ENCODE peak calls at places on chromosomes 6 and 20, in eight cellular contexts. R is dorsolateral prefrontal cortex; A is pancreas; L is CD4-positive, alpha-beta T cell; Y is heart right ventricle; T is neural progenitor cell; I is NB4; V is astrocyte. G is an unnamed sample.

GRCh38 chr6:110514818-110515217 is 38.4 kb upstream of the SLC22A16 start:
- DNase-seq in R (no peak), A (no peak), L (no peak), Y (no peak), T (no peak), I (peak), V (no peak), G (no peak)

GRCh38 chr6:151044465-151045441 is 179.3 kb downstream of the MTHFD1L start:
- DNase-seq in R (no peak), A (peak), L (no peak), Y (peak), T (peak), I (no peak), V (peak), G (no peak)

GRCh38 chr6:393391-394221 is 2.1 kb downstream of the IRF4 start:
- DNase-seq in R (no peak), A (no peak), L (no peak), Y (no peak), T (peak), I (no peak), V (no peak), G (no peak)

GRCh38 chr6:130603391-130603790 is 223.8 kb upstream of the SMLR1 start:
- DNase-seq in R (no peak), A (no peak), L (no peak), Y (no peak), T (no peak), I (no peak), V (no peak), G (no peak)

GRCh38 chr6:6656287-6656686 is 67.8 kb downstream of the LY86 start:
- DNase-seq in R (no peak), A (no peak), L (no peak), Y (peak), T (no peak), I (no peak), V (no peak), G (no peak)

GRCh38 chr6:165478581-165478980 is 169.2 kb upstream of the C6orf118 start:
- DNase-seq in R (no peak), A (no peak), L (no peak), Y (no peak), T (peak), I (no peak), V (no peak), G (no peak)

GRCh38 chr6:9830808-9831207 is 584.1 kb downstream of the TFAP2A start:
- DNase-seq in R (no peak), A (no peak), L (no peak), Y (no peak), T (no peak), I (no peak), V (peak), G (no peak)

GRCh38 chr6:125749112-125749863 is at the start of gene HEY2:
- DNase-seq in R (peak), A (peak), L (peak), Y (peak), T (peak), I (peak), V (peak), G (peak)

GRCh38 chr6:47919875-47920274 is 138.0 kb downstream of the OPN5 start:
- DNase-seq in R (no peak), A (no peak), L (no peak), Y (no peak), T (no peak), I (no peak), V (no peak), G (no peak)

GRCh38 chr6:41257369-41258195 is 28.9 kb downstream of the TREM1 start:
- DNase-seq in R (no peak), A (no peak), L (no peak), Y (peak), T (no peak), I (no peak), V (peak), G (no peak)

GRCh38 chr20:1299522-1299921 is 29.4 kb downstream of the SDCBP2 start:
- DNase-seq in R (no peak), A (no peak), L (peak), Y (no peak), T (peak), I (peak), V (no peak), G (no peak)

GRCh38 chr6:44060622-44061374 is 66.5 kb downstream of the MRPL14 start:
- DNase-seq in R (no peak), A (peak), L (no peak), Y (no peak), T (no peak), I (no peak), V (no peak), G (no peak)

GRCh38 chr20:16271450-16271849 is 301.8 kb downstream of the KIF16B start:
- DNase-seq in R (no peak), A (no peak), L (no peak), Y (no peak), T (no peak), I (no peak), V (no peak), G (no peak)

GRCh38 chr6:158211273-158212055 is 43.3 kb downstream of the GTF2H5 start:
- DNase-seq in R (no peak), A (no peak), L (no peak), Y (no peak), T (no peak), I (no peak), V (peak), G (no peak)

GRCh38 chr6:157709514-157709913 is 113.5 kb upstream of the SNX9 start:
- DNase-seq in R (no peak), A (no peak), L (no peak), Y (no peak), T (no peak), I (no peak), V (no peak), G (no peak)

GRCh38 chr6:168851460-168852103 is 402.1 kb downstream of the THBS2 start:
- DNase-seq in R (no peak), A (no peak), L (no peak), Y (no peak), T (no peak), I (no peak), V (no peak), G (no peak)

GRCh38 chr6:145820000-145820399 is 5.4 kb upstream of the FBXO30 start:
- DNase-seq in R (no peak), A (no peak), L (no peak), Y (no peak), T (no peak), I (no peak), V (no peak), G (no peak)

GRCh38 chr6:145199961-145200360 is 535.4 kb downstream of the EPM2A start:
- DNase-seq in R (no peak), A (no peak), L (no peak), Y (no peak), T (no peak), I (no peak), V (peak), G (no peak)

GRCh38 chr6:16450821-16451220 is 212.4 kb downstream of the GMPR start:
- DNase-seq in R (no peak), A (no peak), L (no peak), Y (no peak), T (no peak), I (no peak), V (peak), G (no peak)

GRCh38 chr6:131937703-131938631 is 13.2 kb downstream of the CCN2 start:
- DNase-seq in R (no peak), A (no peak), L (no peak), Y (no peak), T (no peak), I (no peak), V (peak), G (no peak)

GRCh38 chr6:28683945-28684538 is 158.4 kb downstream of the GPX5 start:
- DNase-seq in R (no peak), A (no peak), L (no peak), Y (no peak), T (peak), I (peak), V (peak), G (no peak)

GRCh38 chr20:16806886-16807285 is 58.7 kb downstream of the OTOR start:
- DNase-seq in R (no peak), A (no peak), L (no peak), Y (no peak), T (no peak), I (no peak), V (peak), G (no peak)

GRCh38 chr20:61356171-61356570 is 104.1 kb downstream of the CDH4 start:
- DNase-seq in R (no peak), A (no peak), L (no peak), Y (no peak), T (no peak), I (no peak), V (no peak), G (no peak)

GRCh38 chr6:168524644-168525043 is 83.7 kb downstream of the SMOC2 start:
- DNase-seq in R (no peak), A (no peak), L (no peak), Y (no peak), T (peak), I (no peak), V (no peak), G (no peak)

GRCh38 chr6:125611573-125612399 is 137.6 kb upstream of the HEY2 start:
- DNase-seq in R (no peak), A (no peak), L (no peak), Y (peak), T (peak), I (no peak), V (peak), G (no peak)

GRCh38 chr20:18279231-18279630 is 9.1 kb upstream of the ZNF133 start:
- DNase-seq in R (no peak), A (no peak), L (no peak), Y (no peak), T (no peak), I (peak), V (no peak), G (no peak)

GRCh38 chr6:83114164-83114563 is 46.7 kb downstream of the DOP1A start:
- DNase-seq in R (no peak), A (no peak), L (no peak), Y (no peak), T (no peak), I (no peak), V (peak), G (no peak)

GRCh38 chr20:59720013-59720412 is 115.7 kb downstream of the PHACTR3 start:
- DNase-seq in R (no peak), A (no peak), L (no peak), Y (no peak), T (no peak), I (no peak), V (no peak), G (no peak)

GRCh38 chr6:27810768-27811298 is 101.4 kb downstream of the OR2B2 start:
- DNase-seq in R (no peak), A (no peak), L (no peak), Y (no peak), T (no peak), I (no peak), V (no peak), G (no peak)

GRCh38 chr6:37732688-37733087 is 35.0 kb upstream of the MDGA1 start:
- DNase-seq in R (no peak), A (no peak), L (no peak), Y (no peak), T (no peak), I (no peak), V (no peak), G (no peak)

GRCh38 chr6:86122086-86122485 is 479.4 kb upstream of the SYNCRIP start:
- DNase-seq in R (no peak), A (no peak), L (no peak), Y (no peak), T (no peak), I (no peak), V (no peak), G (no peak)

GRCh38 chr20:25224941-25225340 is 22.9 kb upstream of the PYGB start:
- DNase-seq in R (no peak), A (peak), L (no peak), Y (no peak), T (no peak), I (no peak), V (no peak), G (no peak)

GRCh38 chr20:25221592-25222460 is 26.1 kb upstream of the PYGB start:
- DNase-seq in R (no peak), A (no peak), L (no peak), Y (peak), T (no peak), I (no peak), V (no peak), G (no peak)

GRCh38 chr20:25223765-25224720 is 23.8 kb upstream of the PYGB start:
- DNase-seq in R (no peak), A (peak), L (no peak), Y (no peak), T (no peak), I (no peak), V (no peak), G (no peak)

GRCh38 chr20:25222461-25223178 is 25.3 kb upstream of the PYGB start:
- DNase-seq in R (no peak), A (peak), L (no peak), Y (no peak), T (no peak), I (peak), V (no peak), G (no peak)

DNA sequence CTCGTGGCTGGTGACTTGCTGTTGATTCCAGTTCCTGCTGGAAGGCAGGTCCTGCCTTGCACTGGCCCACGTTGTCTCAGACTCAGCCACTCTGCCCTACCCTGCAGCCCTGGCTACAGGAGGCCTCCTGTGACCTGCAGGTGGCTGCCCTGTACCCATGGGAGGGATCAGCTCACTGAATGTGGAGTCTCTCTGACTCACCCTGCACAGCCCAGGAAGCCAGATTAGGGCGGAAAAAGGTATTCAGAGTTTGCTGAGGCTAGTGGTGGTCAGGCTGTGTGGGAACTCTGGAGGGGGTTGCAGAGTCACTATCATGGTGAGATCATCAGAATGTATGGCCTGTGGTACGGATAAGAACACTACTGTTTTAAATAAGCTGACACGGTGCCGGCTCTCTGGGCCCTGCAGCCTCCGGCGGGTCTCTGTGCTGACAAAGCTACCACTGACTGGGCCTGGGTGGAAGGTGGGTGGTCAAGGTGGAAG is 24.7 kb upstream of the PYGB start:
- DNase-seq in R (no peak), A (no peak), L (no peak), Y (no peak), T (peak), I (peak), V (peak), G (no peak)
- TF ChIP-seq CTCF in R (no peak), A (no peak), L (no peak), Y (no peak), T (no peak), I (no peak), V (no peak), G (no peak)

DNA sequence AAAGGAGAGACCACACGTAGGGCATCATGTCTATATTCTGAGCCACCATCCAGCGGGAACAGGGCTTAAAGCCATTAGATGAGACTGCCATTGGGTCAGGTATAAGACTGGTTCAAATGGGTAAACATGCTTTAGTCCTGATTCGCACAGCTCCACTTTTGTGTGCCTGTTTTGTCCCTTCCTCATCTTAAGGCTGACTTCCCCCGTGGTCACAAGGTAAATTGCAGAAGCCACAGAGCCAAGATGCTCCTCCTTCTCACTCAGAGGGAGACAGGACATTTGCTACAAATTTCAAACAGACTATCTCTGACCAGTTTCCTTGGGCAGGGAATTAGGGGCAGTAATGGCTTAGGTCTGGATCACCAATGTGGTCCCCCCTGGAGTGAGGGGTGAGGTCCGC is 11.4 kb upstream of the IFNGR1 start:
- DNase-seq in R (no peak), A (no peak), L (no peak), Y (no peak), T (no peak), I (peak), V (no peak), G (no peak)
- TF ChIP-seq CTCF in R (no peak), A (no peak), L (no peak), Y (no peak), T (no peak), I (no peak), V (no peak), G (no peak)

GRCh38 chr6:34788111-34788510 is 3.8 kb upstream of the BLTP3A start:
- DNase-seq in R (no peak), A (no peak), L (no peak), Y (no peak), T (no peak), I (no peak), V (no peak), G (no peak)

GRCh38 chr6:34793877-34794276 is 2.0 kb downstream of the BLTP3A start:
- DNase-seq in R (no peak), A (no peak), L (no peak), Y (no peak), T (no peak), I (no peak), V (no peak), G (no peak)

GRCh38 chr6:34792605-34793500 is 970 bp downstream of the BLTP3A start:
- DNase-seq in R (no peak), A (no peak), L (no peak), Y (peak), T (peak), I (peak), V (peak), G (peak)

GRCh38 chr6:34791842-34792604 is at the start of gene BLTP3A:
- DNase-seq in R (peak), A (peak), L (peak), Y (peak), T (peak), I (peak), V (peak), G (peak)

GRCh38 chr6:34791164-34791841 is 580 bp upstream of the BLTP3A start:
- DNase-seq in R (peak), A (peak), L (peak), Y (peak), T (peak), I (peak), V (peak), G (peak)
- TF ChIP-seq CTCF in R (peak), A (no peak), L (peak), Y (peak), T (peak), I (peak), V (no peak), G (no peak)

GRCh38 chr6:56571605-56572004 is 71.1 kb downstream of the DST start:
- DNase-seq in R (no peak), A (no peak), L (no peak), Y (no peak), T (no peak), I (no peak), V (no peak), G (no peak)

GRCh38 chr6:56574292-56574691 is 68.4 kb downstream of the DST start:
- DNase-seq in R (no peak), A (no peak), L (no peak), Y (no peak), T (no peak), I (no peak), V (no peak), G (no peak)

GRCh38 chr6:56573624-56574023 is 69.1 kb downstream of the DST start:
- DNase-seq in R (no peak), A (no peak), L (no peak), Y (no peak), T (no peak), I (no peak), V (no peak), G (no peak)

GRCh38 chr6:56573142-56573541 is 69.5 kb downstream of the DST start:
- DNase-seq in R (no peak), A (no peak), L (no peak), Y (no peak), T (peak), I (no peak), V (no peak), G (no peak)

GRCh38 chr6:56570434-56571359 is 72.0 kb downstream of the DST start:
- DNase-seq in R (no peak), A (no peak), L (no peak), Y (no peak), T (no peak), I (peak), V (peak), G (no peak)
- TF ChIP-seq CTCF in R (peak), A (peak), L (peak), Y (peak), T (peak), I (peak), V (peak), G (peak)

DNA sequence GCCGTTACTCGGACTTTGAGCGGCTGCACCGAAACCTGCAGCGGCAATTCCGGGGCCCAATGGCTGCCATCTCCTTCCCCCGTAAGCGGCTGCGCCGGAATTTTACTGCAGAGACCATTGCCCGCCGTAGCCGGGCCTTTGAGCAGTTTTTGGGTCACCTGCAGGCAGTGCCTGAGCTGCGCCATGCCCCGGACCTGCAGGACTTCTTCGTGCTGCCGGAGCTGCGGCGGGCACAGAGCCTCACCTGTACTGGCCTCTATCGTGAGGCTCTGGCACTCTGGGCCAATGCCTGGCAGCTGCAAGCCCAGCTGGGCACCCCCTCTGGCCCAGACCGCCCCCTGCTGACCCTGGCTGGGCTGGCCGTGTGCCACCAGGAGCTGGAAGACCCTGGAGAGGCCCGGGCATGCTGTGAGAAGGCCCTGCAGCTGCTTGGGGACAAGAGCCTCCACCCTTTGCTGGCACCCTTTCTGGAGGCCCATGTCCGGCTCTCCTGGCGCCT is 7.2 kb downstream of the SNX21 start:
- DNase-seq in R (no peak), A (peak), L (no peak), Y (no peak), T (no peak), I (no peak), V (no peak), G (no peak)
- TF ChIP-seq CTCF in R (no peak), A (no peak), L (no peak), Y (no peak), T (no peak), I (no peak), V (no peak), G (no peak)

GRCh38 chr6:122184260-122184934 is 215.1 kb upstream of the HSF2 start:
- DNase-seq in R (no peak), A (no peak), L (no peak), Y (no peak), T (peak), I (peak), V (peak), G (no peak)
- TF ChIP-seq CTCF in R (peak), A (no peak), L (no peak), Y (peak), T (peak), I (peak), V (peak), G (no peak)

GRCh38 chr20:33686008-33686983 is at the start of gene E2F1:
- DNase-seq in R (peak), A (peak), L (peak), Y (peak), T (peak), I (peak), V (peak), G (peak)
- TF ChIP-seq CTCF in R (peak), A (no peak), L (peak), Y (peak), T (peak), I (no peak), V (no peak), G (peak)

GRCh38 chr20:20710847-20711315 is 1.6 kb downstream of the RALGAPA2 start:
- DNase-seq in R (no peak), A (no peak), L (no peak), Y (no peak), T (no peak), I (peak), V (no peak), G (no peak)

GRCh38 chr20:20712474-20713243 is at the start of gene RALGAPA2:
- DNase-seq in R (peak), A (peak), L (peak), Y (peak), T (peak), I (peak), V (peak), G (peak)

GRCh38 chr20:20712004-20712473 is 405 bp downstream of the RALGAPA2 start:
- DNase-seq in R (no peak), A (peak), L (peak), Y (peak), T (peak), I (peak), V (no peak), G (no peak)

GRCh38 chr20:20710443-20710842 is 2.0 kb downstream of the RALGAPA2 start:
- DNase-seq in R (no peak), A (no peak), L (no peak), Y (no peak), T (no peak), I (no peak), V (no peak), G (no peak)

GRCh38 chr20:20711413-20711812 is 1.0 kb downstream of the RALGAPA2 start:
- DNase-seq in R (no peak), A (no peak), L (peak), Y (no peak), T (no peak), I (peak), V (no peak), G (peak)
- TF ChIP-seq CTCF in R (no peak), A (no peak), L (no peak), Y (no peak), T (no peak), I (no peak), V (no peak), G (no peak)

G was measured in natural killer cell.